ENCODE peak calls at places on chromosomes 12 and 14, in five cellular contexts. One of them, this sample, is unnamed.
A peak's percentile ranks its signal among the peaks of the same experiment; 100 is the strongest.

GRCh38 chr12:111715242-111715641 is 29.4 kb downstream of the ACAD10 start:
- DNase-seq in AG09309: no peak
- DNase-seq in heart left ventricle: peak; percentile 62
- DNase-seq in fibroblast of villous mesenchyme: no peak
- DNase-seq in A549: peak; percentile 13
- DNase-seq in this sample: peak; percentile 2

GRCh38 chr14:100711493-100711892 is 15.2 kb upstream of the DLK1 start:
- DNase-seq in AG09309: no peak
- DNase-seq in heart left ventricle: no peak
- DNase-seq in fibroblast of villous mesenchyme: no peak
- DNase-seq in A549: no peak
- DNase-seq in this sample: no peak

GRCh38 chr14:45716506-45716905 is 463.5 kb upstream of the MIS18BP1 start:
- DNase-seq in AG09309: no peak
- DNase-seq in heart left ventricle: no peak
- DNase-seq in fibroblast of villous mesenchyme: no peak
- DNase-seq in A549: peak; percentile 41
- DNase-seq in this sample: no peak

GRCh38 chr12:106987846-106988245 is 900 bp upstream of the MTERF2 start:
- DNase-seq in AG09309: no peak
- DNase-seq in heart left ventricle: no peak
- DNase-seq in fibroblast of villous mesenchyme: no peak
- DNase-seq in A549: no peak
- DNase-seq in this sample: no peak

GRCh38 chr14:81137316-81137715 is 83.4 kb downstream of the GTF2A1 start:
- DNase-seq in AG09309: peak; percentile 31
- DNase-seq in heart left ventricle: no peak
- DNase-seq in fibroblast of villous mesenchyme: peak; percentile 9
- DNase-seq in A549: peak; percentile 41
- DNase-seq in this sample: peak; percentile 78

GRCh38 chr12:19764408-19764807 is 325.1 kb downstream of the AEBP2 start:
- DNase-seq in AG09309: no peak
- DNase-seq in heart left ventricle: no peak
- DNase-seq in fibroblast of villous mesenchyme: no peak
- DNase-seq in A549: no peak
- DNase-seq in this sample: no peak

GRCh38 chr14:53365516-53366130 is 212.5 kb upstream of the DDHD1 start:
- DNase-seq in AG09309: no peak
- DNase-seq in heart left ventricle: no peak
- DNase-seq in fibroblast of villous mesenchyme: peak; percentile 96
- DNase-seq in A549: no peak
- DNase-seq in this sample: no peak

GRCh38 chr14:69695664-69696527 is 71.0 kb upstream of the SRSF5 start:
- DNase-seq in AG09309: no peak
- DNase-seq in heart left ventricle: no peak
- DNase-seq in fibroblast of villous mesenchyme: peak; percentile 52
- DNase-seq in A549: no peak
- DNase-seq in this sample: peak; percentile 9

GRCh38 chr14:23057757-23058653 is 685 bp upstream of the CDH24 start:
- DNase-seq in AG09309: no peak
- DNase-seq in heart left ventricle: peak; percentile 91
- DNase-seq in fibroblast of villous mesenchyme: peak; percentile 85
- DNase-seq in A549: peak; percentile 89
- DNase-seq in this sample: peak; percentile 65

GRCh38 chr14:96285667-96286066 is 29.7 kb downstream of the BDKRB1 start:
- DNase-seq in AG09309: peak; percentile 52
- DNase-seq in heart left ventricle: no peak
- DNase-seq in fibroblast of villous mesenchyme: peak; percentile 87
- DNase-seq in A549: no peak
- DNase-seq in this sample: no peak

GRCh38 chr12:51951843-51952722 is 584 bp downstream of the ACVR1B start:
- DNase-seq in AG09309: no peak
- DNase-seq in heart left ventricle: peak; percentile 68
- DNase-seq in fibroblast of villous mesenchyme: no peak
- DNase-seq in A549: no peak
- DNase-seq in this sample: no peak

GRCh38 chr14:103923863-103924262 is 4.4 kb upstream of the TDRD9 start:
- DNase-seq in AG09309: no peak
- DNase-seq in heart left ventricle: no peak
- DNase-seq in fibroblast of villous mesenchyme: no peak
- DNase-seq in A549: no peak
- DNase-seq in this sample: no peak

GRCh38 chr12:16939871-16940306 is 333.9 kb upstream of the LMO3 start:
- DNase-seq in AG09309: no peak
- DNase-seq in heart left ventricle: no peak
- DNase-seq in fibroblast of villous mesenchyme: peak; percentile 20
- DNase-seq in A549: peak; percentile 94
- DNase-seq in this sample: peak; percentile 61

GRCh38 chr12:91413591-91413990 is 231.0 kb upstream of the DCN start:
- DNase-seq in AG09309: peak; percentile 62
- DNase-seq in heart left ventricle: no peak
- DNase-seq in fibroblast of villous mesenchyme: peak; percentile 75
- DNase-seq in A549: peak; percentile 31
- DNase-seq in this sample: no peak

GRCh38 chr12:98238513-98238912 is 276.9 kb upstream of the TMPO start:
- DNase-seq in AG09309: peak; percentile 31
- DNase-seq in heart left ventricle: no peak
- DNase-seq in fibroblast of villous mesenchyme: peak; percentile 47
- DNase-seq in A549: no peak
- DNase-seq in this sample: peak; percentile 27

GRCh38 chr12:67018105-67018504 is 251.1 kb upstream of the CAND1 start:
- DNase-seq in AG09309: no peak
- DNase-seq in heart left ventricle: no peak
- DNase-seq in fibroblast of villous mesenchyme: no peak
- DNase-seq in A549: no peak
- DNase-seq in this sample: no peak

GRCh38 chr14:77044776-77045569 is 16.5 kb upstream of the IRF2BPL start:
- DNase-seq in AG09309: no peak
- DNase-seq in heart left ventricle: peak; percentile 62
- DNase-seq in fibroblast of villous mesenchyme: peak; percentile 97
- DNase-seq in A549: peak; percentile 70
- DNase-seq in this sample: no peak

GRCh38 chr14:24941719-24942118 is 108.2 kb downstream of the STXBP6 start:
- DNase-seq in AG09309: no peak
- DNase-seq in heart left ventricle: no peak
- DNase-seq in fibroblast of villous mesenchyme: no peak
- DNase-seq in A549: no peak
- DNase-seq in this sample: no peak

GRCh38 chr14:97655169-97655948 is 858.2 kb downstream of the VRK1 start:
- DNase-seq in AG09309: no peak
- DNase-seq in heart left ventricle: no peak
- DNase-seq in fibroblast of villous mesenchyme: no peak
- DNase-seq in A549: no peak
- DNase-seq in this sample: no peak

GRCh38 chr12:4984971-4985370 is 58.7 kb upstream of the KCNA5 start:
- DNase-seq in AG09309: no peak
- DNase-seq in heart left ventricle: no peak
- DNase-seq in fibroblast of villous mesenchyme: no peak
- DNase-seq in A549: no peak
- DNase-seq in this sample: no peak

GRCh38 chr12:113980537-113981337 is 14.6 kb upstream of the RBM19 start:
- DNase-seq in AG09309: peak; percentile 25
- DNase-seq in heart left ventricle: no peak
- DNase-seq in fibroblast of villous mesenchyme: peak; percentile 76
- DNase-seq in A549: peak; percentile 79
- DNase-seq in this sample: peak; percentile 55

GRCh38 chr12:31363826-31364225 is 37.9 kb upstream of the SINHCAF start:
- DNase-seq in AG09309: no peak
- DNase-seq in heart left ventricle: no peak
- DNase-seq in fibroblast of villous mesenchyme: no peak
- DNase-seq in A549: no peak
- DNase-seq in this sample: no peak

GRCh38 chr12:31363416-31363809 is 37.5 kb upstream of the SINHCAF start:
- DNase-seq in AG09309: no peak
- DNase-seq in heart left ventricle: no peak
- DNase-seq in fibroblast of villous mesenchyme: no peak
- DNase-seq in A549: no peak
- DNase-seq in this sample: no peak

GRCh38 chr12:31362115-31362758 is 36.3 kb upstream of the SINHCAF start:
- DNase-seq in AG09309: no peak
- DNase-seq in heart left ventricle: no peak
- DNase-seq in fibroblast of villous mesenchyme: no peak
- DNase-seq in A549: no peak
- DNase-seq in this sample: no peak

GRCh38 chr12:31361730-31362114 is 35.8 kb upstream of the SINHCAF start:
- DNase-seq in AG09309: no peak
- DNase-seq in heart left ventricle: no peak
- DNase-seq in fibroblast of villous mesenchyme: no peak
- DNase-seq in A549: no peak
- DNase-seq in this sample: no peak

DNA sequence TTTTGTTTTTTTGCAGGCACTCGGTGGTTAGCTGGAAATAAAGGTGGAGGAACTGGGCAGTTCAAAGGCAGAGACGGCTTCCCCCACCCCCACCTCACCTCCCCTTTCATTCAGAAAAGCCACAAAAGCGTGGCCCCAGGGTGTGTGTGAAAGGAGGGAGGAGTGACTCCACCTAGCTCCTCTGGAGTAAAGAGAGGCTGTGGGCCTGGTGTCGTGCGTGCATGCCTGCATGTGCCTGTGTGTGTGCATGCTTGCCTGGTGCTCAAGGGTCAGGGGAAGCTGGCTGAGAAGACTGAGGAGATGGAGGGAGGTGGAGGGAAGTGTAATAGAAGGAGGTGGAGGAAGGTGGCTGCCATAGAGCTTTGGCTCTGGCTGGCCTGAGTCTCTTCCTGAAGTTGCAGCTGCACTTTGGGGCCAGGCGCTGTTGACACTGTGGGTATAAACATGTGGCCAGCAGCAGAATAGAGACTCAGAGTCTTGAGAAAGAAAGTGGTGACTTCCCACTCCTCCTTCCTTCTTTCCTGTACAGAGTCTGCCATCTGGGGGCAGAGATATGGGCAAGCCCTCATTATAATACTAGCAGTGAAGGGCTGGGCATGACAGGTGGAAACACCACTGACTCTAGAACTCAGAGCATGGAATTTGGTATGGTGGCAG is 36.9 kb upstream of the SINHCAF start:
- DNase-seq in AG09309: no peak
- DNase-seq in heart left ventricle: no peak
- DNase-seq in fibroblast of villous mesenchyme: peak; percentile 15
- DNase-seq in A549: peak; percentile 15
- DNase-seq in this sample: no peak
- TF ChIP-seq CTCF in AG09309: no peak
- TF ChIP-seq CTCF in heart left ventricle: no peak
- TF ChIP-seq CTCF in fibroblast of villous mesenchyme: peak; percentile 9
- TF ChIP-seq CTCF in A549: no peak
- TF ChIP-seq CTCF in this sample: no peak

GRCh38 chr12:93904124-93904523 is 226.9 kb downstream of the CRADD start:
- DNase-seq in AG09309: no peak
- DNase-seq in heart left ventricle: no peak
- DNase-seq in fibroblast of villous mesenchyme: no peak
- DNase-seq in A549: no peak
- DNase-seq in this sample: no peak
- TF ChIP-seq CTCF in AG09309: no peak
- TF ChIP-seq CTCF in heart left ventricle: no peak
- TF ChIP-seq CTCF in fibroblast of villous mesenchyme: no peak
- TF ChIP-seq CTCF in A549: no peak
- TF ChIP-seq CTCF in this sample: no peak

DNA sequence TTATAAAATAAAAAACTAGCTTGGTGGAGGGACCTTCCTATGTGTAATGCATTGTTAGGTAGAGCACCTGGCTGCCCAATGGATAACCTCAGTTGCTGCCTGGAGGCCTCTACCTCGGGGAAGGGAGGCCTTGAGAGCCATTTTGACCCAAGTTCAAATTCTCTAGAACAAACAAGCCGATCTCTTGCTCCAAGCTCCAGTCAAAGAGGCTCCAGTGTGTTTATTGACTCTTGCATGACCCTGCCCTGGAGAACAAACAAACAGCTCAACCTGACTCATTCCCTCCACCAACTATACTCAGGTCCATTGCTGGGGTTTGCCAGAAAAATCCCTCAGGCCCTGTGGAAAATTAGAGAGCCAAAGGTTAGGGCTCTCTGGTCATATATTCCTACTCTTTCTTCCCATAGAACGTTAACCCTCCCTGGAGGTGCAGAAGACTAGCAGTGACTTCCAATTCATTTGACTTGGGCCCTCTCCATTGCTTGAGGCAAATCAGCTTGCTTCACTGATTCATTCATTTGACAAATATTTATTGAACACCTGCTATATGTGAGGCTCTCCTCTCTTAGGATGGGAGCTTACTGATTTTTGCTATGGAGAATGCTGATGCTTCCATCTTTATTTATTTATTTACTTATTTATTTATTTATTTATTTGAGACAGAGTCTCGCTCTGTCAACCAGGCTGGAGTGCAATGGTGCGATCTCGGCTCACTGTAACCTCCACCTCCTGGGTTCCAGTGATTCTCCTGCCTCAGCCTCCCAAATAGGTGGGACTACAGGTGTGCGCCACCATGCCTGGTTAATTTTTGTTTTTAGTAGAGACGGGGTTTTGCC is 73.7 kb upstream of the CISTR start:
- DNase-seq in AG09309: no peak
- DNase-seq in heart left ventricle: no peak
- DNase-seq in fibroblast of villous mesenchyme: peak; percentile 17
- DNase-seq in A549: peak; percentile 96
- DNase-seq in this sample: no peak
- TF ChIP-seq CTCF in AG09309: no peak
- TF ChIP-seq CTCF in heart left ventricle: no peak
- TF ChIP-seq CTCF in fibroblast of villous mesenchyme: no peak
- TF ChIP-seq CTCF in A549: no peak
- TF ChIP-seq CTCF in this sample: no peak

GRCh38 chr12:57195655-57196371 is 20.8 kb upstream of the NXPH4 start:
- DNase-seq in AG09309: no peak
- DNase-seq in heart left ventricle: no peak
- DNase-seq in fibroblast of villous mesenchyme: no peak
- DNase-seq in A549: no peak
- DNase-seq in this sample: no peak
- TF ChIP-seq CTCF in AG09309: no peak
- TF ChIP-seq CTCF in heart left ventricle: no peak
- TF ChIP-seq CTCF in fibroblast of villous mesenchyme: no peak
- TF ChIP-seq CTCF in A549: no peak
- TF ChIP-seq CTCF in this sample: no peak

DNA sequence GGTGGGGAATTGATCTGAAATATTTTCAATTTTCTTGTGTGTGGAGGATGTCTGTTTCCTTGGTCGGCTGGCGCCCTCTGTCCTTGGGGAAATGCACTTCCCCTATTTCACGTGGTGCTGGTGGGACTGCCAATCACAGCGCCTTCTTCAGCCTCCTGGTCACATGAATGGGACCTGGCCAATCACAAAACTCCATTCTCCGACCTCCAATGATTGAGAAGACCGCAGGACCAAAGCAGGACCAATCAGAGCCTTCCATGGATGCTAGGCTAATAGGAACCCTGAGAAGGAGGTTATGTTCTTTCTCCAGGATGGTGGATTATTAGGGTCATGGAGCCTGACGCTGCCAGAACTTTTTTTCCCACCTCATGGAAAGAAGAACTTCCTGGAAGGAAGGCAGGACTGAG is 188.7 kb downstream of the TTC8 start:
- DNase-seq in AG09309: no peak
- DNase-seq in heart left ventricle: no peak
- DNase-seq in fibroblast of villous mesenchyme: peak; percentile 41
- DNase-seq in A549: peak; percentile 87
- DNase-seq in this sample: peak; percentile 23
- TF ChIP-seq CTCF in AG09309: peak; percentile 40
- TF ChIP-seq CTCF in heart left ventricle: no peak
- TF ChIP-seq CTCF in fibroblast of villous mesenchyme: peak; percentile 49
- TF ChIP-seq CTCF in A549: peak; percentile 47
- TF ChIP-seq CTCF in this sample: peak; percentile 68